ENCODE peak calls at places on chromosomes 11 and 22, in seven cellular contexts. M is HCT116, E is IMR-90, J is A549, U is GM12878, D is H1, H is SK-N-SH. C is an unnamed sample.

GRCh38 chr22:24703101-24703500 is 71.4 kb downstream of the PIWIL3 start:
- DNase-seq in D (no peak), H (no peak), M (no peak), E (peak; percentile 74), U (no peak), J (no peak), C (peak; percentile 70)

GRCh38 chr11:3947084-3947483 is 91.6 kb downstream of the STIM1 start:
- DNase-seq in M (no peak), U (peak; percentile 76), E (peak; percentile 67), D (no peak), H (no peak), J (no peak), C (no peak)

GRCh38 chr22:38957046-38957770 is at the start of gene APOBEC3A:
- DNase-seq in D (no peak), H (no peak), E (no peak), M (no peak), U (no peak), J (peak; percentile 39), C (no peak)

GRCh38 chr11:128555606-128556005 is 31.8 kb downstream of the ETS1 start:
- DNase-seq in J (peak; percentile 24), D (no peak), E (no peak), H (no peak), U (no peak), M (peak; percentile 13), C (peak; percentile 6)

GRCh38 chr22:39388261-39389011 is 11.1 kb upstream of the TAB1 start:
- DNase-seq in D (peak; percentile 87), J (peak; percentile 48), E (peak; percentile 78), H (peak; percentile 96), M (peak; percentile 56), U (no peak), C (peak; percentile 80)

GRCh38 chr11:425301-425700 is 10.5 kb upstream of the SIGIRR start:
- DNase-seq in E (no peak), H (no peak), J (no peak), U (no peak), M (no peak), D (no peak), C (no peak)

GRCh38 chr11:12765428-12765827 is 91.2 kb downstream of the TEAD1 start:
- DNase-seq in H (no peak), J (no peak), E (peak; percentile 60), U (no peak), D (no peak), M (no peak), C (no peak)

GRCh38 chr11:64102005-64102738 is 63.7 kb downstream of the MACROD1 start:
- DNase-seq in D (no peak), E (no peak), H (peak; percentile 87), M (no peak), U (no peak), J (no peak), C (no peak)

GRCh38 chr11:130786987-130787688 is 129.1 kb downstream of the SNX19 start:
- DNase-seq in D (no peak), M (no peak), H (no peak), E (peak; percentile 46), J (no peak), U (no peak), C (no peak)

GRCh38 chr11:126853732-126854131 is 146.8 kb downstream of the KIRREL3 start:
- DNase-seq in J (peak; percentile 12), M (no peak), H (no peak), D (no peak), U (no peak), E (peak; percentile 78), C (no peak)

GRCh38 chr22:46681010-46681409 is 57.0 kb downstream of the CERK start:
- DNase-seq in E (no peak), J (peak; percentile 22), U (no peak), H (peak; percentile 78), M (no peak), D (no peak), C (peak; percentile 18)

GRCh38 chr22:20282901-20283673 is 15.0 kb upstream of the RTN4R start:
- DNase-seq in U (no peak), D (no peak), H (no peak), J (no peak), E (no peak), M (no peak), C (no peak)

GRCh38 chr22:35553341-35553740 is 12.7 kb downstream of the RASD2 start:
- DNase-seq in D (no peak), E (no peak), J (no peak), U (no peak), H (no peak), M (no peak), C (no peak)

GRCh38 chr22:31436132-31436531 is 36.7 kb downstream of the DRG1 start:
- DNase-seq in E (no peak), J (no peak), H (no peak), D (no peak), M (no peak), U (no peak), C (no peak)

GRCh38 chr22:38707346-38707745 is 1.6 kb downstream of the GTPBP1 start:
- DNase-seq in M (no peak), H (no peak), D (no peak), E (peak; percentile 73), J (peak; percentile 61), U (no peak), C (peak; percentile 80)

GRCh38 chr11:105106140-105106539 is 33.4 kb downstream of the CARD18 start:
- DNase-seq in E (no peak), M (no peak), D (no peak), J (no peak), H (no peak), U (no peak), C (no peak)

GRCh38 chr11:105100976-105101630 is 38.5 kb downstream of the CARD18 start:
- DNase-seq in D (no peak), M (no peak), J (no peak), H (no peak), E (no peak), U (no peak), C (no peak)

GRCh38 chr11:105100206-105100605 is 39.4 kb downstream of the CARD18 start:
- DNase-seq in D (no peak), E (no peak), H (no peak), U (no peak), M (no peak), J (no peak), C (no peak)
- TF ChIP-seq RAD21 in D (no peak), E (no peak), H (no peak), U (no peak), M (no peak), J (no peak), C (no peak)

DNA sequence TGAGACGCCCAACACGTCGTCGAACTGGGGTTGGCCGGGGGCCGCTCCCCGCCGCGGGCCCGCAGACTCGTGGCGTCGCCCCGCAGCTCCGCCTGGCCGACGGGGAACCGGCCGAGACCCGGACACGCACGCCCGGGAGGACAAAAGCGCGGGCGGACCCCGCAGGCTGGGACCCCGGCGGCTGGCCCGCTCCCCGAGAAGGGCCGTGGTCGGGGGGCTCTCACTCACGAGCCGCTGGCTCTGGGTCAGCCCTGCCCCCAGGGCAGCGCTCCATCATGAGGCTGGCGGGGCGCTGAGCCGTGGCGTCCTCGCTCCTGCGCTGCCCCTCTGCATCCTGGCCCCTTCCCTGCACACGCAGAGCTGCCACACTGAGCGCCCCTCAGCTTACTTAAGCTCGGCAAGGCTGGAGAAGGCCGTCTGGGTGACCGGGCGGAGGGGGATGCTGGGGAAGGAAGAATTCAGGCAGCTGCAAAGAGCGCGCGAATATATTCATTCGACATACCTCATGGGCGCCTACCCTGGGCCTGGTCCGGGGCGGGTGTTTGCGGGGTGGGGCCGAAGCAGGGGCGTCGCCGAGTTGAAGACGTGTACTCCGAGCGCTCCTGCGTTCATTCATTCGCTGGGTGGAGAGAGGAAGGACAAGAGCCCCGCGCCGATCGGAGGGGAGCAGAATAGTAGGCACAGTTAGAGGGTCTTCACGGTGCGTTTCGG is 579 bp upstream of the CYB5R2 start:
- DNase-seq in J (no peak), D (no peak), U (no peak), M (peak; percentile 29), E (no peak), H (peak; percentile 49), C (no peak)
- TF ChIP-seq RAD21 in J (no peak), D (no peak), U (no peak), M (no peak), E (no peak), H (no peak), C (no peak)

GRCh38 chr11:122754553-122755322 is 83.6 kb upstream of the CRTAM start:
- DNase-seq in U (no peak), D (peak; percentile 17), H (no peak), J (no peak), M (peak; percentile 10), E (no peak), C (peak; percentile 24)
- TF ChIP-seq RAD21 in U (peak; percentile 74), D (peak; percentile 56), H (peak; percentile 44), J (no peak), M (peak; percentile 56), E (peak; percentile 37), C (peak; percentile 76)

DNA sequence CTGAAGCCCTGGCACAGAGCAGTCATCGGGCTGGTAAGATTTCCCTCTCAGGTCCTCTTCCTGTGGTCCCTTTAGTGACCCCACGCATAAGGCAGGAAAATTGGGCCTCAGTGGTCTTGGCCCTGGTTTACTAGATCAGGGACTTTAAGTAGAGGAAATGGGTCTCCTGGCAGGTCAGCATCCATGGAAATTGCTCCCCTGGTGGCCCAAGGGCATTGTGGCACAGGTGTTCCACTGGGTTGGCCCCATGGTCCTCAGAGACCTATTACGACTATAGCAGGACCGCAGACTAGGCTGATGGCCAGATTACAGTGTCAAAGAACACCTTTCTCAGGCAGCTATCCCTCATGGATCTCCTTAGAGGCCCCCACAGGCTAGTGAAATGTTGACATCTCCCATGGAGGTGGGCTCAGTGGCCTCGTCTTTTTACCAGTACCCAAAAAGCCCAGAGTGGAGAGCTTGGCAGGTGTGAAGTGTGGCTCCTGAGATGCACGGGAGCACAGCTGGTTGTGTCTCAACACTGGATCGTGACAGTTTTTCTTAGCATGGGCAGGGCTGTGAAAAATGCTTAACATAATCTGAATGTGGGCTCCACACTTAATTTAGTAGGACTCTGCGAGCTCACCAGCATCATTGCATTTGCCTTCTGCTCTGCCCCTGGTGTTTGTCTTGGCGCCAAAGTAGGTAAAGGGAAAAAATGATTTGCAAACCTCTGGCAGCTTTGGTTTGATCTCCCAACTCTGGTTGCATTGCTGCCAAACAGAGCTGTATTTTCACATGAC is 74.2 kb downstream of the ZBTB16 start:
- DNase-seq in M (no peak), E (no peak), H (no peak), J (no peak), D (no peak), U (no peak), C (no peak)
- TF ChIP-seq RAD21 in M (no peak), E (no peak), H (no peak), J (no peak), D (no peak), U (no peak), C (no peak)

DNA sequence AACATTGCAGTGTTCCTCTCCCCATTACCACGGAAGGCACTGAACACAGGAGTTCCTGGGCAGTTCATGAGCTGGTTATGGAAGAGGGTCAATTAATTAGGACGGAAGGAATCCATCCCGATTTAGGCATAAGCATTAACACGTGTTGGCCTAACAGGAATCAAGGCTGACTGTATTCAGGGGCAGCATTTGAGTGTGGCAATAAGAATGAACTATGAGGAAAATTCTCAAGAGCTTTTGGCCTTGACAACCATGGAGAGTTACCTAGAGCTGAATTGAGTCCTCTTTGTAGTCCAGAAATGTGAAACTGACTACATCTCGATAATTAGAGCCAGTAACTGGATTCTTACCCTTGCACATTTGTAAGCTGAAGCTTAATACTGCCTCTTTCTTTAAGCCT is 82.4 kb upstream of the CRTAM start:
- DNase-seq in M (no peak), D (no peak), H (no peak), U (no peak), E (no peak), J (no peak), C (no peak)
- TF ChIP-seq RAD21 in M (no peak), D (no peak), H (no peak), U (no peak), E (no peak), J (no peak), C (no peak)

C was measured in HepG2.